ENCODE peak calls at places on chromosomes 1 and 21, in seven cellular contexts. Z is EL; H is AG09319; T is aorta; M is central memory CD4-positive, alpha-beta T cell; U is stimulated activated CD4-positive, alpha-beta T cell treated with anti-CD3 and anti-CD28 coated beads, Interleukin-2, amount 100 ng/mL, for 48 hours; R is stimulated activated CD8-positive, alpha-beta memory T cell treated with anti-CD3 and anti-CD28 coated beads, Interleukin-15, amount 100 ng/mL, for 1 hour. B is an unnamed sample.

GRCh38 chr1:222994506-222995229 is 148.4 kb downstream of the TLR5 start:
- DNase-seq in Z (peak; percentile 73), T (no peak), H (no peak), R (no peak), M (no peak), U (no peak), B (peak; percentile 75)

GRCh38 chr1:237386362-237387143 is 344.6 kb downstream of the RYR2 start:
- DNase-seq in M (no peak), U (no peak), H (no peak), T (no peak), Z (peak; percentile 16), R (no peak), B (peak; percentile 11)

GRCh38 chr1:193589597-193590040 is 403.2 kb upstream of the B3GALT2 start:
- DNase-seq in T (no peak), M (no peak), Z (peak; percentile 57), U (no peak), H (no peak), R (no peak), B (peak; percentile 54)

GRCh38 chr1:1852619-1853414 is 38.1 kb downstream of the GNB1 start:
- DNase-seq in H (no peak), T (no peak), Z (no peak), M (no peak), R (no peak), U (no peak), B (no peak)

GRCh38 chr1:89524369-89525168 is at the start of gene LRRC8B:
- DNase-seq in U (peak; percentile 82), T (peak; percentile 97), R (peak; percentile 74), Z (peak; percentile 79), H (peak; percentile 35), M (peak; percentile 87), B (peak; percentile 68)

GRCh38 chr1:17653728-17654351 is 101.3 kb upstream of the ACTL8 start:
- DNase-seq in T (peak; percentile 83), U (peak; percentile 18), M (no peak), H (no peak), Z (peak; percentile 36), R (peak; percentile 4), B (peak; percentile 50)

GRCh38 chr1:31416101-31416736 is 3.2 kb downstream of the SERINC2 start:
- DNase-seq in R (no peak), T (no peak), M (no peak), Z (no peak), H (no peak), U (no peak), B (peak; percentile 56)

GRCh38 chr1:4128616-4129015 is 228.5 kb upstream of the C1orf174 start:
- DNase-seq in U (no peak), R (no peak), H (no peak), Z (no peak), T (peak; percentile 37), M (no peak), B (no peak)

GRCh38 chr1:53636621-53637171 is 102.3 kb downstream of the GLIS1 start:
- DNase-seq in M (no peak), T (peak; percentile 39), Z (no peak), H (no peak), U (no peak), R (no peak), B (no peak)

GRCh38 chr1:228867093-228867950 is 132.0 kb downstream of the RHOU start:
- DNase-seq in Z (no peak), H (no peak), U (no peak), M (no peak), R (no peak), T (no peak), B (no peak)

GRCh38 chr1:232766224-232766890 is 38.9 kb upstream of the MAP10 start:
- DNase-seq in T (no peak), Z (no peak), M (no peak), R (no peak), U (no peak), H (no peak), B (peak; percentile 78)

GRCh38 chr21:43866233-43866632 is 1.2 kb downstream of the AGPAT3 start:
- DNase-seq in M (no peak), U (peak; percentile 44), Z (peak; percentile 60), T (peak; percentile 79), H (peak; percentile 38), R (no peak), B (peak; percentile 44)

GRCh38 chr1:30332100-30333094 is 391.0 kb downstream of the MATN1 start:
- DNase-seq in H (no peak), M (no peak), R (no peak), U (no peak), Z (no peak), T (peak; percentile 69), B (no peak)

GRCh38 chr1:89986020-89986419 is 8.9 kb upstream of the ZNF326 start:
- DNase-seq in T (no peak), M (no peak), U (no peak), R (no peak), H (no peak), Z (no peak), B (no peak)

GRCh38 chr1:17235135-17235880 is 13.6 kb upstream of the PADI3 start:
- DNase-seq in Z (no peak), H (no peak), M (no peak), R (no peak), U (no peak), T (no peak), B (no peak)

GRCh38 chr1:183702087-183702812 is 49.1 kb upstream of the APOBEC4 start:
- DNase-seq in H (no peak), Z (peak; percentile 12), M (no peak), T (no peak), R (no peak), U (no peak), B (peak; percentile 64)

GRCh38 chr1:33758698-33759097 is 105.2 kb upstream of the HMGB4 start:
- DNase-seq in Z (no peak), U (no peak), R (no peak), H (no peak), M (no peak), T (no peak), B (peak; percentile 55)

GRCh38 chr1:160862151-160863061 is at the start of gene CD244:
- DNase-seq in R (no peak), Z (no peak), M (no peak), T (no peak), H (no peak), U (peak; percentile 42), B (peak; percentile 23)

GRCh38 chr1:50342525-50342924 is 80.7 kb downstream of the DMRTA2 start:
- DNase-seq in T (no peak), Z (no peak), R (no peak), M (no peak), U (no peak), H (no peak), B (no peak)

GRCh38 chr1:4984841-4985240 is 330.4 kb downstream of the AJAP1 start:
- DNase-seq in H (no peak), R (no peak), M (no peak), T (no peak), U (no peak), Z (no peak), B (no peak)

GRCh38 chr21:42097274-42097673 is 26.2 kb downstream of the UMODL1 start:
- DNase-seq in T (no peak), H (no peak), Z (no peak), U (no peak), M (no peak), R (no peak), B (peak; percentile 38)

GRCh38 chr1:147168626-147169058 is 3.6 kb downstream of the PRKAB2 start:
- DNase-seq in R (no peak), M (no peak), U (no peak), Z (peak; percentile 47), T (no peak), H (no peak), B (peak; percentile 65)

GRCh38 chr1:33743221-33743998 is 120.5 kb upstream of the HMGB4 start:
- DNase-seq in Z (no peak), T (no peak), U (no peak), M (no peak), H (no peak), R (no peak), B (no peak)

GRCh38 chr1:160446945-160447600 is 46.7 kb downstream of the VANGL2 start:
- DNase-seq in H (no peak), R (no peak), U (no peak), Z (no peak), T (no peak), M (no peak), B (no peak)